ENCODE peak calls at places on chromosomes 2 and 18, in four cellular contexts. I is BJ, M is endothelial cell, H is HFFc6. X is an unnamed sample.

GRCh38 chr2:99643824-99644787 is 154.3 kb upstream of the REV1 start:
- DNase-seq in I (no peak), M (no peak), H (peak), X (no peak)

GRCh38 chr2:86174445-86174844 is 20.8 kb downstream of the IMMT start:
- DNase-seq in I (no peak), M (no peak), H (no peak), X (no peak)

GRCh38 chr2:163469561-163469962 is 266.2 kb downstream of the FIGN start:
- DNase-seq in I (peak), M (no peak), H (no peak), X (no peak)

GRCh38 chr18:13178976-13179375 is 39.6 kb upstream of the LDLRAD4 start:
- DNase-seq in I (no peak), M (no peak), H (peak), X (no peak)

GRCh38 chr2:221529943-221530652 is 42.0 kb downstream of the EPHA4 start:
- DNase-seq in I (peak), M (no peak), H (peak), X (no peak)

GRCh38 chr18:23307567-23308295 is 145.4 kb upstream of the RIOK3 start:
- DNase-seq in I (no peak), M (no peak), H (peak), X (no peak)

GRCh38 chr2:79977782-79978181 is 326.8 kb downstream of the LRRTM1 start:
- DNase-seq in I (no peak), M (no peak), H (no peak), X (no peak)

GRCh38 chr2:43084699-43085091 is 141.7 kb downstream of the ZFP36L2 start:
- DNase-seq in I (no peak), M (no peak), H (peak), X (no peak)

GRCh38 chr2:192887296-192887695 is 692.6 kb upstream of the TMEFF2 start:
- DNase-seq in I (no peak), M (no peak), H (no peak), X (no peak)

GRCh38 chr2:241357531-241357930 is 1.4 kb downstream of the FARP2 start:
- DNase-seq in I (no peak), M (no peak), H (no peak), X (no peak)

GRCh38 chr2:138424436-138425140 is 77.0 kb upstream of the SPOPL start:
- DNase-seq in I (no peak), M (no peak), H (no peak), X (no peak)

GRCh38 chr2:230575640-230576324 is 136.9 kb upstream of the CAB39 start:
- DNase-seq in I (no peak), M (no peak), H (no peak), X (peak)

GRCh38 chr2:10552871-10553245 is 104.7 kb upstream of the ODC1 start:
- DNase-seq in I (no peak), M (no peak), H (no peak), X (no peak)

GRCh38 chr2:190864375-190864774 is 16.2 kb upstream of the GLS start:
- DNase-seq in I (peak), M (no peak), H (peak), X (no peak)

GRCh38 chr2:121502246-121502645 is 28.4 kb upstream of the RNU4ATAC start:
- DNase-seq in I (peak), M (no peak), H (peak), X (no peak)

GRCh38 chr2:44087714-44088092 is 81.0 kb upstream of the PPM1B start:
- DNase-seq in I (no peak), M (no peak), H (no peak), X (no peak)

GRCh38 chr2:142946941-142947340 is 69.5 kb downstream of the KYNU start:
- DNase-seq in I (no peak), M (no peak), H (no peak), X (no peak)

GRCh38 chr2:30492619-30493018 is 45.6 kb downstream of the LCLAT1 start:
- DNase-seq in I (no peak), M (no peak), H (no peak), X (no peak)

GRCh38 chr2:2938481-2938880 is 439.1 kb downstream of the EIPR1 start:
- DNase-seq in I (no peak), M (no peak), H (no peak), X (no peak)

GRCh38 chr18:48186084-48186798 is 222.9 kb downstream of the ZBTB7C start:
- DNase-seq in I (no peak), M (no peak), H (no peak), X (no peak)

DNA sequence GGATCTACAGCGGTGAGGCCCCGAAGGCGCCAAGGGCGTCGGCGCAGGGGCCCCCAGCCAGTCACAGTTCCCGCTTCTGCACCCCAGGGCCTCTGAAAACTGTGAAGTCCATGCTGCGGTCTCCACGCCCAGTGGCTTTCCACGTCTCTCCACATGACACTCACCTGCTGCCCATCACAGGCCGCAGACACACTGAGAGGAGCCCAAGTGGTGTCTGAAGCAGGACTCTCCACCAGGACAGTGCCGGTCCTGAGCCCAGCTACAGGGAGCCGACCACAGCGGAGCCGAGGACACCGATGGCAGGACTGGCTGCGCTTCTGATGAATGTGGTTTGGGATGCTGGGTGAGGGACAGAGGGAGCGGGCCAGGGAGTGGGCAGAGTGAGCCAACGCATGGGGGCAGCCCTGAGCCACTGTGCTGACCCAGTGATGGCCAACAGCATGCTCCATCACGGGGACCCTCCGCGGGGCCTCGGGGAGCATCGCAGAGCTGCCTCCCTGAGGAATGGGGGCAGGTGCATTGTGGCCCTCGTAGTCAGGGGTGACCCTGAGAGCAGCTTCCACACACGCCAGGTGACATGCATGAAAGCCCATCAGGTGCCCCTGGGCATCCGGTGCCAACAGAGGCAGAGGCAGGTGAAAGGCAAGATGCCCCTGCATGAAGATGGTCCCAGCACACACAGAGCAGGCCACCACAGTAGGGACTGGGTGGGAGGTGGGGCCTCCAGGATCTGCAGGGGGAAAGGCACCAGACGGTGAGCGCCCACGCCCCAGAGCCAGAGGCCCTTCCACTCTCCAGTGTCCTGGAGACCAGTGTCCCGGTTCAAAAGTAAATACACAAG is 116.6 kb downstream of the HDAC4 start:
- DNase-seq in I (no peak), M (peak), H (no peak), X (no peak)
- TF ChIP-seq CTCF in I (no peak), M (no peak), H (no peak), X (no peak)

DNA sequence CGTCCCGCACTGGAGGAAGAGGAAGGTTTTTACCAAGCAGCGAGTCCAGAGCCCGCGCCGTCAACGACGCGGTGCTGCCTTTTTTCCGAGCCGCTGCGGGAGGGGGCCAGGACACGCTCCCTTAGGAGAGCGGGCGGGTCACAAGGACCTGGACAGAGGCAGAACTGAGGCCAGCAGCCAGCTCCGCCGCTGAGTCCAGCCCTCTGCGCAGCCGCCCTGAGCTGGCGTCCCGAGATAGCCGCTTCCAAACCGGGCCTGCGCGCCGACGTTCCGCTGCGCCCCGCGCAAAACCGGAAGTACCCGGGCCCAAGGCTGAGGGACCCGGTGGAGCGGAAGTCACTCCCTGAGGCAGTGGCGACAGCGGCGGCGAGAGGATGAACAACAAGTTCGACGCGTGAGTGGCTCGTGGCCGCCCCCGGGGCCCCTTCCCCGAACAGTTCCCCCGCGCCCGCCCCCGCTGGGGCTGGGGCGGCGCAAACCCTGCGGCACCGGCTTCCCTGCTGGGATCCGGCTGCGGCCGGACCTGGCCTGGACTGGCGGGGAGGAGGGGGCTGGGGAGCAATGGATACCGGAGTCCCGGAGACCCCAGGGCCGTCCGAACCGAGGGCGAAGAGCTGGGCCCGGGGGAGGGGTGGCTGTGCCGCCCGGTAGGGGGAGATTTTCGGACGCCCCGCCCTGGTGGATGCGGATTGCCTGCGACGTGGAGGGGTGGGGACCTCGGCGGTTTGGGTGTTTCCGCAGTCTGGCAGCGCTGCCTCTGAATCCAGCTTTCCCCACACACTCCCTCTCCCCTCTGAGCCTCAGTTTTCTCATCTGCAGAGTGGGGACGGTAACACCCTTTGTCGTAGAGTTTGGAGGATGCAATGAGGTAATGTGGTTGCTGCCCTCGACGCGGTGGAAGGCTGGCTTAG is at the start of the genes EIF4E2 and TIGD1:
- DNase-seq in I (peak), M (peak), H (peak), X (peak)
- TF ChIP-seq CTCF in I (peak), M (peak), H (peak), X (peak)

GRCh38 chr2:101402637-101403036 is 15.3 kb upstream of the CREG2 start:
- DNase-seq in I (no peak), M (no peak), H (no peak), X (no peak)
- TF ChIP-seq CTCF in I (no peak), M (no peak), H (no peak), X (no peak)

GRCh38 chr2:198012025-198012424 is 207.6 kb downstream of the PLCL1 start:
- DNase-seq in I (no peak), M (no peak), H (no peak), X (no peak)

GRCh38 chr2:198004921-198005829 is 200.8 kb downstream of the PLCL1 start:
- DNase-seq in I (no peak), M (no peak), H (no peak), X (no peak)

GRCh38 chr2:198008230-198008629 is 203.8 kb downstream of the PLCL1 start:
- DNase-seq in I (no peak), M (no peak), H (no peak), X (no peak)

GRCh38 chr2:198004173-198004572 is 199.8 kb downstream of the PLCL1 start:
- DNase-seq in I (no peak), M (no peak), H (no peak), X (no peak)

GRCh38 chr2:198006733-198007132 is 202.3 kb downstream of the PLCL1 start:
- DNase-seq in I (no peak), M (no peak), H (no peak), X (no peak)
- TF ChIP-seq CTCF in I (no peak), M (no peak), H (no peak), X (no peak)

DNA sequence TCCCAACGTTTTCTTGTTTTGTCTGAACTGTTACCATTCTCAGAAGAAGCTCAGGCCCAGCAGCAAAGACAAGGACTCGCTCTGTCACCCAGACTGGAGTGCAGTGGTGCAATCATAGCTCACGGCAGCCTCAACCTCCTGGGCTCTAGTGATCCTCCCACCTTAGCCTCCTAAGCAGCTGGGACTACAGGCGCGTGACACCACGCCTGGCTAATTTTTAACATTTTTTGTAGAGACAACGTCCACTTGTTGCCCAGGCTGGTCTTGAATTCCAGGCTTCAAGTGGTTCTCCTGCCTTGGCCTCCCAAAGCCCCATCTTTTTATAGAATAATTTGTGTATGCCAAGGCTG is 2.0 kb upstream of the SMYD5 start:
- DNase-seq in I (no peak), M (no peak), H (no peak), X (no peak)
- TF ChIP-seq CTCF in I (no peak), M (no peak), H (no peak), X (no peak)

GRCh38 chr2:199596549-199596948 is 138.8 kb upstream of the SATB2 start:
- DNase-seq in I (no peak), M (no peak), H (peak), X (peak)
- TF ChIP-seq CTCF in I (peak), M (no peak), H (peak), X (peak)

DNA sequence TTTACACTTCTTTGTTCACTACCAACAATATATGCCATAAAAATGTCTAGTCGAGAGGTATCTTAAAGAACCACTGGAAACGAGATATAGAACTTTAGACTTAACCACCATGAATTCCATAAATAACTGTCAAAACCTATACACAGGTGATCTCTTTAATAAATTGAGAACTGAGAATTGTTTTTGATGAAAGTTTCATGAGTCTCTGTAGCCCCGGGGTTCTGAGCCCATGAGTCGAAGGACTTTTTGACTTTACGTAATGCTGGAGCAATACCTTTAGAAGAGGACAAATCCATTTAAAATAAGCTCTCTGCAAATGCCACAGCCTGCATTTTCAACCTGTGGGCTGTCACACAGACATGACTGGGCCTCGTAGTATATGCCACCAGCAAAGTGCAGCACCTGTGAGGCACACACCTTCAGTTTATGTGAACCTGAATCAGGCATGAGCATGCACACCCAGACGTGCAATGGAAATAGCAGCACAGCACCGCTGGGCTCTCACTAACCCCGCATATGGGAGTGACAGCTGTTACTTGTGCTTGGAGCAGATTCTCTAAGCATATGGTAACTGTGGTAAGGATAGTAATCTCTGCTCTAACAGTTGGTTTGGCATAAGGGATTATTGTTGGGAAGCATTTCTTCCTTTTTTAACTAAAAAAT is 383.2 kb downstream of the SOCS6 start:
- DNase-seq in I (no peak), M (no peak), H (no peak), X (no peak)
- TF ChIP-seq CTCF in I (no peak), M (no peak), H (no peak), X (no peak)

GRCh38 chr18:67464499-67464898 is 52.0 kb downstream of the DSEL start:
- DNase-seq in I (no peak), M (no peak), H (no peak), X (no peak)

GRCh38 chr18:67468038-67468437 is 48.5 kb downstream of the DSEL start:
- DNase-seq in I (no peak), M (no peak), H (no peak), X (no peak)

GRCh38 chr18:67467188-67467587 is 49.3 kb downstream of the DSEL start:
- DNase-seq in I (no peak), M (no peak), H (no peak), X (no peak)

GRCh38 chr18:67463829-67464228 is 52.7 kb downstream of the DSEL start:
- DNase-seq in I (no peak), M (no peak), H (no peak), X (no peak)
- TF ChIP-seq CTCF in I (peak), M (no peak), H (peak), X (no peak)

GRCh38 chr2:27099334-27099955 is 12.9 kb downstream of the KHK start:
- DNase-seq in I (no peak), M (no peak), H (no peak), X (no peak)
- TF ChIP-seq CTCF in I (no peak), M (no peak), H (no peak), X (no peak)

X was measured in Calu3.